ENCODE peak calls at places on chromosomes 3 and 15, in nine cellular contexts. One of them, this sample, is unnamed.

GRCh38 chr3:45706133-45706808 is 17.1 kb downstream of the SACM1L start:
- DNase-seq in left ventricle myocardium superior: no peak
- DNase-seq in activated CD8-positive, alpha-beta memory T cell treated with anti-CD3 and anti-CD28 coated beads, Interleukin-2, amount 50 U/mL, for 48 hours: no peak
- DNase-seq in ovary: no peak
- DNase-seq in uterus: no peak
- DNase-seq in neural progenitor cell: no peak
- DNase-seq in A549: no peak
- DNase-seq in tibial nerve: no peak
- DNase-seq in mucosa of gallbladder: no peak
- DNase-seq in this sample: no peak

GRCh38 chr15:62972814-62973213 is 69.7 kb upstream of the TPM1 start:
- DNase-seq in left ventricle myocardium superior: no peak
- DNase-seq in activated CD8-positive, alpha-beta memory T cell treated with anti-CD3 and anti-CD28 coated beads, Interleukin-2, amount 50 U/mL, for 48 hours: no peak
- DNase-seq in ovary: no peak
- DNase-seq in uterus: no peak
- DNase-seq in neural progenitor cell: no peak
- DNase-seq in A549: peak; percentile 73
- DNase-seq in tibial nerve: no peak
- DNase-seq in mucosa of gallbladder: peak; percentile 63
- DNase-seq in this sample: no peak

GRCh38 chr3:4687167-4687566 is 194.0 kb downstream of the ITPR1 start:
- DNase-seq in left ventricle myocardium superior: no peak
- DNase-seq in activated CD8-positive, alpha-beta memory T cell treated with anti-CD3 and anti-CD28 coated beads, Interleukin-2, amount 50 U/mL, for 48 hours: no peak
- DNase-seq in ovary: no peak
- DNase-seq in uterus: no peak
- DNase-seq in neural progenitor cell: peak; percentile 6
- DNase-seq in A549: no peak
- DNase-seq in tibial nerve: no peak
- DNase-seq in mucosa of gallbladder: no peak
- DNase-seq in this sample: no peak

GRCh38 chr3:50494136-50494535 is 9.3 kb downstream of the CACNA2D2 start:
- DNase-seq in left ventricle myocardium superior: no peak
- DNase-seq in activated CD8-positive, alpha-beta memory T cell treated with anti-CD3 and anti-CD28 coated beads, Interleukin-2, amount 50 U/mL, for 48 hours: no peak
- DNase-seq in ovary: no peak
- DNase-seq in uterus: no peak
- DNase-seq in neural progenitor cell: no peak
- DNase-seq in A549: no peak
- DNase-seq in tibial nerve: no peak
- DNase-seq in mucosa of gallbladder: no peak
- DNase-seq in this sample: no peak

GRCh38 chr3:31565288-31565687 is 32.6 kb downstream of the STT3B start:
- DNase-seq in left ventricle myocardium superior: no peak
- DNase-seq in activated CD8-positive, alpha-beta memory T cell treated with anti-CD3 and anti-CD28 coated beads, Interleukin-2, amount 50 U/mL, for 48 hours: no peak
- DNase-seq in ovary: no peak
- DNase-seq in uterus: no peak
- DNase-seq in neural progenitor cell: no peak
- DNase-seq in A549: no peak
- DNase-seq in tibial nerve: no peak
- DNase-seq in mucosa of gallbladder: no peak
- DNase-seq in this sample: no peak

GRCh38 chr3:60841355-60841754 is 409.9 kb downstream of the FHIT start:
- DNase-seq in left ventricle myocardium superior: no peak
- DNase-seq in activated CD8-positive, alpha-beta memory T cell treated with anti-CD3 and anti-CD28 coated beads, Interleukin-2, amount 50 U/mL, for 48 hours: no peak
- DNase-seq in ovary: no peak
- DNase-seq in uterus: no peak
- DNase-seq in neural progenitor cell: no peak
- DNase-seq in A549: peak; percentile 27
- DNase-seq in tibial nerve: no peak
- DNase-seq in mucosa of gallbladder: no peak
- DNase-seq in this sample: no peak

GRCh38 chr15:57485869-57486268 is 105.8 kb upstream of the MYZAP start:
- DNase-seq in left ventricle myocardium superior: no peak
- DNase-seq in activated CD8-positive, alpha-beta memory T cell treated with anti-CD3 and anti-CD28 coated beads, Interleukin-2, amount 50 U/mL, for 48 hours: no peak
- DNase-seq in ovary: no peak
- DNase-seq in uterus: no peak
- DNase-seq in neural progenitor cell: no peak
- DNase-seq in A549: peak; percentile 88
- DNase-seq in tibial nerve: no peak
- DNase-seq in mucosa of gallbladder: no peak
- DNase-seq in this sample: peak; percentile 96

GRCh38 chr15:88625943-88626741 is 5.0 kb downstream of the AEN start:
- DNase-seq in left ventricle myocardium superior: no peak
- DNase-seq in activated CD8-positive, alpha-beta memory T cell treated with anti-CD3 and anti-CD28 coated beads, Interleukin-2, amount 50 U/mL, for 48 hours: peak; percentile 53
- DNase-seq in ovary: no peak
- DNase-seq in uterus: no peak
- DNase-seq in neural progenitor cell: no peak
- DNase-seq in A549: no peak
- DNase-seq in tibial nerve: no peak
- DNase-seq in mucosa of gallbladder: no peak
- DNase-seq in this sample: no peak

GRCh38 chr3:35927441-35927840 is 288.1 kb downstream of the ARPP21 start:
- DNase-seq in left ventricle myocardium superior: no peak
- DNase-seq in activated CD8-positive, alpha-beta memory T cell treated with anti-CD3 and anti-CD28 coated beads, Interleukin-2, amount 50 U/mL, for 48 hours: no peak
- DNase-seq in ovary: no peak
- DNase-seq in uterus: no peak
- DNase-seq in neural progenitor cell: no peak
- DNase-seq in A549: no peak
- DNase-seq in tibial nerve: no peak
- DNase-seq in mucosa of gallbladder: no peak
- DNase-seq in this sample: no peak

GRCh38 chr3:135650309-135650708 is 315.2 kb upstream of the PPP2R3A start:
- DNase-seq in left ventricle myocardium superior: no peak
- DNase-seq in activated CD8-positive, alpha-beta memory T cell treated with anti-CD3 and anti-CD28 coated beads, Interleukin-2, amount 50 U/mL, for 48 hours: no peak
- DNase-seq in ovary: no peak
- DNase-seq in uterus: no peak
- DNase-seq in neural progenitor cell: no peak
- DNase-seq in A549: no peak
- DNase-seq in tibial nerve: no peak
- DNase-seq in mucosa of gallbladder: no peak
- DNase-seq in this sample: no peak

GRCh38 chr3:27353221-27353620 is 16.0 kb downstream of the NEK10 start:
- DNase-seq in left ventricle myocardium superior: no peak
- DNase-seq in activated CD8-positive, alpha-beta memory T cell treated with anti-CD3 and anti-CD28 coated beads, Interleukin-2, amount 50 U/mL, for 48 hours: no peak
- DNase-seq in ovary: no peak
- DNase-seq in uterus: no peak
- DNase-seq in neural progenitor cell: no peak
- DNase-seq in A549: no peak
- DNase-seq in tibial nerve: no peak
- DNase-seq in mucosa of gallbladder: no peak
- DNase-seq in this sample: no peak

GRCh38 chr3:18302517-18302916 is 122.6 kb downstream of the SATB1 start:
- DNase-seq in left ventricle myocardium superior: no peak
- DNase-seq in activated CD8-positive, alpha-beta memory T cell treated with anti-CD3 and anti-CD28 coated beads, Interleukin-2, amount 50 U/mL, for 48 hours: no peak
- DNase-seq in ovary: no peak
- DNase-seq in uterus: no peak
- DNase-seq in neural progenitor cell: no peak
- DNase-seq in A549: no peak
- DNase-seq in tibial nerve: no peak
- DNase-seq in mucosa of gallbladder: no peak
- DNase-seq in this sample: peak; percentile 3

GRCh38 chr15:41544650-41545015 is 576 bp upstream of the RPAP1 start:
- DNase-seq in left ventricle myocardium superior: peak; percentile 54
- DNase-seq in activated CD8-positive, alpha-beta memory T cell treated with anti-CD3 and anti-CD28 coated beads, Interleukin-2, amount 50 U/mL, for 48 hours: peak; percentile 64
- DNase-seq in ovary: peak; percentile 37
- DNase-seq in uterus: peak; percentile 35
- DNase-seq in neural progenitor cell: no peak
- DNase-seq in A549: no peak
- DNase-seq in tibial nerve: no peak
- DNase-seq in mucosa of gallbladder: no peak
- DNase-seq in this sample: peak; percentile 70

GRCh38 chr3:69115731-69116130 is 6.7 kb downstream of the LMOD3 start:
- DNase-seq in left ventricle myocardium superior: no peak
- DNase-seq in activated CD8-positive, alpha-beta memory T cell treated with anti-CD3 and anti-CD28 coated beads, Interleukin-2, amount 50 U/mL, for 48 hours: no peak
- DNase-seq in ovary: no peak
- DNase-seq in uterus: no peak
- DNase-seq in neural progenitor cell: no peak
- DNase-seq in A549: no peak
- DNase-seq in tibial nerve: no peak
- DNase-seq in mucosa of gallbladder: no peak
- DNase-seq in this sample: no peak

GRCh38 chr3:35544976-35545375 is 94.3 kb upstream of the ARPP21 start:
- DNase-seq in left ventricle myocardium superior: no peak
- DNase-seq in activated CD8-positive, alpha-beta memory T cell treated with anti-CD3 and anti-CD28 coated beads, Interleukin-2, amount 50 U/mL, for 48 hours: no peak
- DNase-seq in ovary: no peak
- DNase-seq in uterus: no peak
- DNase-seq in neural progenitor cell: no peak
- DNase-seq in A549: no peak
- DNase-seq in tibial nerve: no peak
- DNase-seq in mucosa of gallbladder: no peak
- DNase-seq in this sample: no peak

GRCh38 chr3:100042144-100042543 is 72.2 kb downstream of the FILIP1L start:
- DNase-seq in left ventricle myocardium superior: no peak
- DNase-seq in activated CD8-positive, alpha-beta memory T cell treated with anti-CD3 and anti-CD28 coated beads, Interleukin-2, amount 50 U/mL, for 48 hours: no peak
- DNase-seq in ovary: no peak
- DNase-seq in uterus: peak; percentile 48
- DNase-seq in neural progenitor cell: no peak
- DNase-seq in A549: peak; percentile 48
- DNase-seq in tibial nerve: no peak
- DNase-seq in mucosa of gallbladder: no peak
- DNase-seq in this sample: peak; percentile 32

GRCh38 chr3:181710581-181711255 is 1.0 kb upstream of the SOX2 start:
- DNase-seq in left ventricle myocardium superior: no peak
- DNase-seq in activated CD8-positive, alpha-beta memory T cell treated with anti-CD3 and anti-CD28 coated beads, Interleukin-2, amount 50 U/mL, for 48 hours: no peak
- DNase-seq in ovary: no peak
- DNase-seq in uterus: no peak
- DNase-seq in neural progenitor cell: peak; percentile 97
- DNase-seq in A549: peak; percentile 30
- DNase-seq in tibial nerve: no peak
- DNase-seq in mucosa of gallbladder: no peak
- DNase-seq in this sample: no peak